ENCODE peak calls at places on chromosomes 1 and 21, in ten cellular contexts. B is adrenal gland; A is activated CD8-positive, alpha-beta T cell treated with anti-CD3 and anti-CD28 coated beads, Interleukin-2, amount 10 ng/mL, durations not matched to agents 7 days and 5 days; N is kidney tubule cell; Y is NCI-H774; W is aorta; S is endothelial cell; F is glutamatergic neuron; U is GM03348; I is dermis microvascular lymphatic vessel endothelial cell. J is an unnamed sample.

GRCh38 chr1:52904590-52905375 is 16.8 kb downstream of the ECHDC2 start:
- DNase-seq in B (no peak), W (no peak), N (peak), F (peak), Y (no peak), S (peak), U (peak), I (peak), A (peak), J (peak)

GRCh38 chr1:156394835-156395461 is 25.9 kb downstream of the RHBG start:
- DNase-seq in W (no peak), I (no peak), Y (peak), F (no peak), A (no peak), U (no peak), B (no peak), N (peak), S (no peak), J (no peak)

GRCh38 chr1:157137051-157137772 is 983 bp downstream of the ETV3 start:
- DNase-seq in I (peak), W (no peak), S (peak), F (peak), U (peak), Y (no peak), N (peak), A (peak), B (no peak), J (no peak)

GRCh38 chr1:29962831-29963247 is 726.5 kb downstream of the PTPRU start:
- DNase-seq in F (no peak), Y (no peak), B (no peak), U (no peak), I (no peak), A (no peak), N (no peak), S (no peak), W (no peak), J (no peak)

GRCh38 chr1:36086529-36087232 is 2.0 kb upstream of the ADPRS start:
- DNase-seq in U (no peak), W (no peak), S (no peak), F (no peak), I (no peak), Y (no peak), N (no peak), B (no peak), A (no peak), J (no peak)

GRCh38 chr1:230674581-230674980 is 32.3 kb downstream of the COG2 start:
- DNase-seq in Y (no peak), S (no peak), W (no peak), I (no peak), B (no peak), A (no peak), F (no peak), U (no peak), N (no peak), J (no peak)

GRCh38 chr1:54014009-54014629 is 3.9 kb downstream of the LDLRAD1 start:
- DNase-seq in S (no peak), I (no peak), W (no peak), F (no peak), B (no peak), Y (no peak), U (no peak), A (no peak), N (no peak), J (no peak)

GRCh38 chr1:220527279-220528048 is 472 bp upstream of the MARK1 start:
- DNase-seq in F (peak), Y (peak), N (peak), I (no peak), W (peak), U (peak), S (peak), B (peak), A (no peak), J (no peak)

GRCh38 chr1:43276673-43277072 is 6.9 kb downstream of the TMEM125 start:
- DNase-seq in B (no peak), S (no peak), U (no peak), Y (no peak), I (no peak), F (no peak), W (no peak), A (no peak), N (no peak), J (no peak)

GRCh38 chr21:17610862-17611261 is 1.8 kb downstream of the BTG3 start:
- DNase-seq in N (no peak), F (no peak), A (no peak), B (peak), S (no peak), I (no peak), U (peak), Y (no peak), W (peak), J (peak)

GRCh38 chr1:116682641-116683221 is 15.2 kb upstream of the IGSF3 start:
- DNase-seq in B (no peak), W (no peak), A (no peak), I (no peak), U (no peak), F (no peak), Y (no peak), S (no peak), N (no peak), J (no peak)

GRCh38 chr1:198867182-198867581 is 228.3 kb downstream of the PTPRC start:
- DNase-seq in W (no peak), I (no peak), Y (no peak), F (no peak), B (no peak), A (no peak), N (no peak), U (no peak), S (no peak), J (no peak)

GRCh38 chr1:209207126-209207700 is 376.3 kb upstream of the CAMK1G start:
- DNase-seq in N (peak), Y (no peak), A (no peak), U (peak), W (no peak), B (no peak), S (no peak), F (peak), I (no peak), J (no peak)

GRCh38 chr1:94831636-94832035 is 11.5 kb downstream of the SLC44A3 start:
- DNase-seq in B (no peak), I (no peak), W (no peak), N (no peak), Y (no peak), F (no peak), A (no peak), U (no peak), S (no peak), J (no peak)

GRCh38 chr21:42379425-42380215 is 13.3 kb upstream of the TFF1 start:
- DNase-seq in Y (no peak), B (no peak), W (no peak), A (no peak), U (no peak), F (peak), S (no peak), N (no peak), I (no peak), J (no peak)

GRCh38 chr1:8763888-8764287 is 53.6 kb downstream of the RERE start:
- DNase-seq in W (no peak), I (no peak), F (no peak), U (no peak), A (no peak), S (no peak), Y (no peak), N (no peak), B (no peak), J (no peak)

GRCh38 chr1:117237701-117238413 is 27.1 kb upstream of the VTCN1 start:
- DNase-seq in F (no peak), U (peak), N (peak), S (no peak), A (no peak), Y (no peak), B (no peak), W (no peak), I (no peak), J (no peak)

GRCh38 chr1:3323021-3323790 is 131.3 kb upstream of the ARHGEF16 start:
- DNase-seq in F (no peak), Y (no peak), S (no peak), I (no peak), B (no peak), N (peak), W (peak), A (no peak), U (no peak), J (no peak)

GRCh38 chr1:24277420-24278169 is 41.6 kb upstream of the GRHL3 start:
- DNase-seq in I (no peak), A (no peak), F (no peak), S (no peak), N (peak), W (no peak), U (peak), B (no peak), Y (no peak), J (no peak)

GRCh38 chr1:59545830-59546229 is 248.9 kb downstream of the FGGY start:
- DNase-seq in N (no peak), Y (no peak), F (no peak), B (no peak), W (no peak), A (no peak), I (no peak), U (no peak), S (no peak), J (no peak)

GRCh38 chr1:170530972-170531757 is 801 bp upstream of the GORAB start:
- DNase-seq in W (peak), A (no peak), I (no peak), N (no peak), U (peak), Y (no peak), B (peak), S (no peak), F (no peak), J (no peak)

GRCh38 chr21:34800797-34801518 is 132.2 kb downstream of the CLIC6 start:
- DNase-seq in B (no peak), A (no peak), U (peak), N (peak), S (no peak), F (no peak), Y (no peak), W (no peak), I (no peak), J (no peak)

GRCh38 chr1:79364896-79365295 is 358.4 kb upstream of the ADGRL4 start:
- DNase-seq in N (no peak), A (no peak), B (no peak), Y (no peak), S (no peak), F (no peak), W (no peak), U (peak), I (no peak), J (no peak)

GRCh38 chr1:21325231-21325718 is 35.0 kb upstream of the ECE1 start:
- DNase-seq in F (no peak), S (no peak), U (no peak), W (no peak), I (no peak), B (no peak), A (no peak), N (peak), Y (no peak), J (no peak)

GRCh38 chr21:31308584-31308983 is 35.5 kb downstream of the TIAM1 start:
- DNase-seq in I (no peak), W (no peak), B (no peak), Y (no peak), N (no peak), S (no peak), F (no peak), U (no peak), A (no peak), J (no peak)

GRCh38 chr1:30540611-30541192 is 182.7 kb downstream of the MATN1 start:
- DNase-seq in A (no peak), N (no peak), S (no peak), Y (no peak), I (no peak), F (no peak), U (no peak), W (no peak), B (no peak), J (no peak)

GRCh38 chr1:27356628-27357280 is 10.0 kb downstream of the MAP3K6 start:
- DNase-seq in I (no peak), S (no peak), U (no peak), F (peak), Y (no peak), A (peak), W (no peak), B (no peak), N (no peak), J (peak)

GRCh38 chr1:48066951-48067350 is 69.8 kb upstream of the TRABD2B start:
- DNase-seq in B (no peak), U (no peak), F (no peak), A (no peak), I (no peak), S (no peak), N (peak), W (no peak), Y (no peak), J (no peak)

GRCh38 chr1:172948457-172948856 is 102.3 kb downstream of the TNFSF18 start:
- DNase-seq in W (no peak), B (no peak), F (no peak), N (peak), Y (no peak), I (no peak), A (peak), U (peak), S (no peak), J (no peak)

GRCh38 chr1:65812065-65812464 is 19.4 kb downstream of the PDE4B start:
- DNase-seq in I (no peak), A (peak), U (peak), S (no peak), N (peak), F (no peak), B (peak), W (peak), Y (peak), J (peak)

GRCh38 chr1:156645058-156645457 is 3.1 kb downstream of the BCAN start:
- DNase-seq in U (no peak), S (no peak), W (no peak), N (no peak), B (no peak), A (no peak), F (no peak), Y (no peak), I (no peak), J (no peak)